ENCODE peak calls at places on chromosomes 6 and 20, in six cellular contexts. X, D, I, E, L and V are unnamed samples.

GRCh38 chr6:141415896-141416295 is 716.8 kb upstream of the GJE1 start:
- DNase-seq in I (no peak), E (no peak), L (no peak), X (no peak), D (no peak), V (no peak)

GRCh38 chr6:95777338-95777737 is 200.0 kb downstream of the MANEA start:
- DNase-seq in I (no peak), X (no peak), E (no peak), D (no peak), L (no peak), V (no peak)

GRCh38 chr20:57205625-57206219 is 60.7 kb downstream of the BMP7 start:
- DNase-seq in I (peak; percentile 24), X (no peak), E (no peak), D (no peak), L (no peak), V (peak; percentile 78)

GRCh38 chr6:36095497-36096391 is 34.6 kb upstream of the MAPK13 start:
- DNase-seq in D (no peak), X (peak; percentile 43), I (no peak), E (no peak), L (no peak), V (no peak)

GRCh38 chr6:43075791-43076092 is 372 bp upstream of the PTK7 start:
- DNase-seq in X (no peak), L (no peak), D (no peak), E (no peak), I (no peak), V (no peak)

GRCh38 chr6:25511386-25511785 is 140.6 kb upstream of the SCGN start:
- DNase-seq in D (no peak), L (no peak), E (no peak), I (peak; percentile 21), X (no peak), V (no peak)

GRCh38 chr6:41940759-41941279 is 789 bp downstream of the CCND3 start:
- DNase-seq in I (peak; percentile 64), D (peak; percentile 86), E (no peak), L (peak; percentile 46), X (peak; percentile 44), V (peak; percentile 56)

GRCh38 chr6:122405417-122405816 is 6.0 kb downstream of the HSF2 start:
- DNase-seq in X (no peak), L (no peak), I (peak; percentile 9), E (no peak), D (no peak), V (no peak)

GRCh38 chr6:45714795-45715507 is 300.7 kb downstream of the CLIC5 start:
- DNase-seq in D (peak; percentile 68), X (peak; percentile 42), E (no peak), L (peak; percentile 62), I (peak; percentile 88), V (peak; percentile 75)

GRCh38 chr6:129592516-129593232 is 117.3 kb downstream of the ARHGAP18 start:
- DNase-seq in I (no peak), L (no peak), E (peak; percentile 19), D (no peak), X (no peak), V (no peak)

GRCh38 chr6:18861182-18861581 is 474.0 kb downstream of the RNF144B start:
- DNase-seq in E (no peak), I (no peak), X (no peak), L (no peak), D (no peak), V (no peak)

GRCh38 chr20:18057106-18057993 is at the start of gene OVOL2:
- DNase-seq in X (peak; percentile 95), E (no peak), I (peak; percentile 18), D (no peak), L (no peak), V (no peak)